ENCODE peak calls at places on chromosomes 7 and 10, in four cellular contexts. Q is H1, H is H9, S is mesendoderm. J is an unnamed sample.

GRCh38 chr7:117555260-117555659 is 75.4 kb downstream of the CFTR start:
- DNase-seq in S (no peak), Q (no peak), H (no peak), J (no peak)

GRCh38 chr7:71173955-71174354 is 42.0 kb downstream of the GALNT17 start:
- DNase-seq in H (no peak), S (no peak), Q (no peak), J (no peak)

GRCh38 chr10:3785849-3786290 is 861 bp upstream of the KLF6 start:
- DNase-seq in S (peak; percentile 85), H (peak; percentile 48), Q (peak; percentile 70), J (peak; percentile 35)

GRCh38 chr10:79436850-79437103 is 8.6 kb downstream of the ZCCHC24 start:
- DNase-seq in S (no peak), Q (no peak), H (no peak), J (no peak)

GRCh38 chr10:33193867-33194521 is 140.5 kb downstream of the NRP1 start:
- DNase-seq in H (no peak), S (no peak), Q (no peak), J (peak; percentile 44)

GRCh38 chr10:126175586-126176258 is 212.6 kb downstream of the ADAM12 start:
- DNase-seq in S (no peak), H (no peak), Q (no peak), J (peak; percentile 79)

GRCh38 chr10:24820616-24821015 is 96.9 kb upstream of the ARHGAP21 start:
- DNase-seq in Q (no peak), H (no peak), S (no peak), J (no peak)

GRCh38 chr10:63761243-63761642 is 240.0 kb downstream of the REEP3 start:
- DNase-seq in S (peak; percentile 58), H (no peak), Q (no peak), J (no peak)

GRCh38 chr10:131571845-131572244 is 260.3 kb upstream of the TCERG1L start:
- DNase-seq in Q (no peak), S (no peak), H (no peak), J (no peak)

GRCh38 chr7:39754326-39755120 is 131.2 kb downstream of the RALA start:
- DNase-seq in Q (no peak), S (peak; percentile 35), H (peak; percentile 74), J (no peak)

GRCh38 chr10:43067391-43068135 is 9.3 kb upstream of the RET start:
- DNase-seq in S (no peak), H (no peak), Q (no peak), J (no peak)

GRCh38 chr7:137818036-137818435 is 28.7 kb downstream of the DGKI start:
- DNase-seq in Q (no peak), S (no peak), H (no peak), J (no peak)

GRCh38 chr10:31921031-31921430 is 7.6 kb downstream of the ARHGAP12 start:
- DNase-seq in S (no peak), Q (no peak), H (no peak), J (no peak)

DNA sequence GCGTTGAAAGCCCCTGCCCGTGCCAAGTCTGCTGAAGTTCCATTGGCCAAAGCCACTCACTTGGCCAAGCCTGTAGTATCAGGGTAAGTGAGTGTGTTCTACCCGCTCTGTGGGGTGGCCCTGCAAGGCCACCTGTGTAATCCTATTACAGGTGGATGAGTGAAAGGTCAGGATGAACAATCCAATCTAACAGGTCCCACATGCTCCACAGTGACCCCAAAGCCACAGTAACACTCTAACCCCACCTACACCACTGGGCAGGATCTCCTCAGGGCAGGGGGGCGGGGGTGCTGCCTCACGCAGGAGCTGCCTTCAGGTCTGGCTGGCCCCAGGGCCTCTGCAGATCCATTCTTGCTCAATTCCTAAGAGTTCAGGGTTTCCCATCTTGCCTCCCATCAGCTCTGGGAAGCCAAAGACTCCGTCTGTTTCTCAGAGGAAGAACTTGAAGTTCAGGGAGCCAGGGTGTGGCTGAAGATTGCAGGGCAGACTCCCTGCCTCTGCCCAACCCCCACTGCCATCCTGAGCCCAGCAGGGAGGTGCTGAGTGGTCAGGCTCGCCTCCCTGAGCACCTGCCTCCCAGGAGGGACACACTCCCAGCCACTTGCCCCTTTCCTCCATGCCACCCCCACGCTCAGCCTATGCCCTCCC is 9.7 kb upstream of the COMTD1 start:
- DNase-seq in S (no peak), H (no peak), Q (no peak), J (no peak)
- H2BK5ac ChIP-seq in S (no peak overlapping the region), H (no peak overlapping the region), Q (no peak overlapping the region), J (no peak overlapping the region)

GRCh38 chr7:542935-543789 is 23.5 kb upstream of the PDGFA start:
- DNase-seq in Q (no peak), S (peak; percentile 47), H (no peak), J (no peak)
- H2BK5ac ChIP-seq in Q (peak overlapping the region; percentile 35), S (no peak overlapping the region), H (no peak overlapping the region), J (peak overlapping the region; percentile 46)

DNA sequence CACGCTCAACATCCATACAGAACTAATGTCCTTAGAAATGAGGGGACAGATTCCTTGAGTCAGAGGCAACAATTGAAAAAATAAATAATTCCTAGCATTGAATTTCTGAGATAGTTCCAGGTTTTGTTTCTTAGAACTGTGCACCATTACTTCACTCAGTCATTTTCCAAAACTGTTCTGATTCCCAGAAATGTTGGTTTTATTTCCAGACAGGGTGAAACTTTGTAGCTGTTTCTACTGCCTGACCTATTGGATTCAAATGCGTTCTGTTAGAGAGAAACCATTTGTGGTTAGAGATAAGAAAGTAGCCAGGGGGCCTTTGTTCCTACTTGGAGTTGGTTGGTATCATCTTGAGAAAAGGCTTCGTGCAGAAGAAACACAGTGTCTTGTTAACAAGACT is 8.1 kb upstream of the DEPP1 start:
- DNase-seq in H (no peak), S (no peak), Q (no peak), J (no peak)
- H2BK5ac ChIP-seq in H (no peak overlapping the region), S (no peak overlapping the region), Q (no peak overlapping the region), J (no peak overlapping the region)

GRCh38 chr7:18287482-18287881 is 208.1 kb upstream of the HDAC9 start:
- DNase-seq in H (no peak), Q (no peak), S (peak; percentile 11), J (no peak)
- H2BK5ac ChIP-seq in H (no peak overlapping the region), Q (no peak overlapping the region), S (no peak overlapping the region), J (no peak overlapping the region)

GRCh38 chr10:74055383-74056065 is 57.6 kb downstream of the VCL start:
- DNase-seq in H (no peak), Q (no peak), S (no peak), J (peak; percentile 75)
- H2BK5ac ChIP-seq in H (no peak overlapping the region), Q (no peak overlapping the region), S (no peak overlapping the region), J (no peak overlapping the region)

DNA sequence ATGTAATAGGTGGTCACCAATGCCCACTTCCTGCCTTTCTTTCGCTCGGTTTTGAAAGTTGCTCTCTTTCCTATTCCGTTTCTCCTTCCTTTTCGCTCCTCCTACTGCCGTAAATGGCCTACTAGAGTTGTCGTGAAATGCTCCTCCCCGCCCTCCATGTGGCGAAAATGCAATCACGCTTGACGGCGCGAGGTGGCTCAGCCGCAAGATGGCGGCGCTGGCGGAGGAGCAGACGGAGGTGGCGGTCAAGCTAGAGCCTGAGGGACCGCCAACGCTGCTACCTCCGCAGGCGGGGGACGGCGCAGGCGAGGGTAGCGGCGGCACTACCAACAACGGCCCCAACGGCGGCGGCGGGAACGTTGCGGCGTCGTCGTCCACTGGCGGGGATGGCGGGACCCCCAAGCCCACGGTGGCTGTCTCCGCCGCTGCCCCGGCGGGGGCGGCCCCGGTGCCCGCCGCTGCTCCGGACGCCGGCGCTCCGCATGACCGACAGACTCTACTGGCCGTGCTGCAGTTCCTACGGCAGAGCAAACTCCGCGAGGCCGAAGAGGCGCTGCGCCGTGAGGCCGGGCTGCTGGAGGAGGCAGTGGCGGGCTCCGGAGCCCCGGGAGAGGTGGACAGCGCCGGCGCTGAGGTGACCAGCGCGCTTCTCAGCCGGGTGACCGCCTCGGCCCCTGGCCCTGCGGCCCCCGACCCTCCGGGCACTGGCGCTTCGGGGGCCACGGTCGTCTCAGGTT is at the start of gene TAF5:
- DNase-seq in S (peak; percentile 98), Q (peak; percentile 89), H (peak; percentile 95), J (peak; percentile 97)
- H2BK5ac ChIP-seq in S (no peak within 1 kb of the TSS), Q (peak within 1 kb of the TSS; percentile 47), H (no peak within 1 kb of the TSS), J (peak within 1 kb of the TSS; percentile 73)

GRCh38 chr7:108003591-108003935 is 602 bp upstream of the LAMB1 start:
- DNase-seq in S (peak; percentile 55), Q (no peak), H (no peak), J (no peak)
- H2BK5ac ChIP-seq in S (no peak overlapping the region), Q (no peak overlapping the region), H (no peak overlapping the region), J (peak overlapping the region; percentile 92)

GRCh38 chr7:10779465-10780399 is 193.9 kb upstream of the PHF14 start:
- DNase-seq in Q (no peak), H (peak; percentile 27), S (no peak), J (no peak)
- H2BK5ac ChIP-seq in Q (no peak overlapping the region), H (no peak overlapping the region), S (no peak overlapping the region), J (no peak overlapping the region)

DNA sequence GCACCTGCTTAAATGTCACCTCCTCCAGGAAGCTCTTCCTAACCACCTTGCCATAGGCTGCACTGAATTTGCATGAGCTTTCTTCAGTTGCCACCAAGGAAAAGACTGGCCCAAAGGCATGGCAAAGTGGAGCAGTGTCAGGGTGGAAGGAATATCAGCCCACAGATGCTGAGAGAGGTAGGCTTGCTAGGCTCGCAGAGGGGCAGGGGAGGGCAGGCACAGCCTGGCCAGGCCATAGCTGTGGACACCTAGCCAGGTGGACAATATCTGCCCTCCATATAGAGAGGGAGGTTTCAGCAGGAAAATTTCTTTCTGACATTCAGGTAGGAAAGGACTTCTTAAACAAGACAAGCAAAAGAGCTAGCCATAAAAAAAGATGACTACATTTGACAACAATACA is 166.3 kb downstream of the GRID1 start:
- DNase-seq in S (no peak), H (no peak), Q (no peak), J (no peak)
- H2BK5ac ChIP-seq in S (no peak overlapping the region), H (no peak overlapping the region), Q (no peak overlapping the region), J (no peak overlapping the region)